ENCODE peak calls at places on chromosomes 5 and 9, in five cellular contexts. One of them, this sample, is unnamed.

GRCh38 chr5:149128023-149128875 is 13.0 kb upstream of the ABLIM3 start:
- DNase-seq in hepatocyte: peak; percentile 58
- DNase-seq in astrocyte of the spinal cord: no peak
- DNase-seq in astrocyte of the hippocampus: peak; percentile 56
- DNase-seq in stimulated activated CD4-positive, alpha-beta T cell treated with anti-CD3 and anti-CD28 coated beads, Interleukin-2, amount 100 ng/mL, for 4 hours: no peak
- DNase-seq in this sample: peak; percentile 20

GRCh38 chr9:6113819-6114218 is 98.4 kb upstream of the RANBP6 start:
- DNase-seq in hepatocyte: no peak
- DNase-seq in astrocyte of the spinal cord: no peak
- DNase-seq in stimulated activated CD4-positive, alpha-beta T cell treated with anti-CD3 and anti-CD28 coated beads, Interleukin-2, amount 100 ng/mL, for 4 hours: no peak
- DNase-seq in astrocyte of the hippocampus: no peak
- DNase-seq in this sample: no peak

GRCh38 chr9:99040911-99041582 is 63.9 kb upstream of the TGFBR1 start:
- DNase-seq in hepatocyte: peak; percentile 45
- DNase-seq in astrocyte of the hippocampus: peak; percentile 73
- DNase-seq in stimulated activated CD4-positive, alpha-beta T cell treated with anti-CD3 and anti-CD28 coated beads, Interleukin-2, amount 100 ng/mL, for 4 hours: no peak
- DNase-seq in astrocyte of the spinal cord: peak; percentile 86
- DNase-seq in this sample: no peak

GRCh38 chr5:57302164-57302563 is 128.3 kb downstream of the GPBP1 start:
- DNase-seq in astrocyte of the hippocampus: peak; percentile 78
- DNase-seq in stimulated activated CD4-positive, alpha-beta T cell treated with anti-CD3 and anti-CD28 coated beads, Interleukin-2, amount 100 ng/mL, for 4 hours: peak; percentile 22
- DNase-seq in hepatocyte: no peak
- DNase-seq in astrocyte of the spinal cord: peak; percentile 71
- DNase-seq in this sample: peak; percentile 64

GRCh38 chr5:78799254-78800017 is 150.9 kb upstream of the LHFPL2 start:
- DNase-seq in hepatocyte: no peak
- DNase-seq in stimulated activated CD4-positive, alpha-beta T cell treated with anti-CD3 and anti-CD28 coated beads, Interleukin-2, amount 100 ng/mL, for 4 hours: no peak
- DNase-seq in astrocyte of the spinal cord: peak; percentile 66
- DNase-seq in astrocyte of the hippocampus: peak; percentile 68
- DNase-seq in this sample: no peak

GRCh38 chr5:98770158-98770910 is 3.1 kb upstream of the RGMB start:
- DNase-seq in hepatocyte: peak; percentile 65
- DNase-seq in astrocyte of the spinal cord: peak; percentile 80
- DNase-seq in stimulated activated CD4-positive, alpha-beta T cell treated with anti-CD3 and anti-CD28 coated beads, Interleukin-2, amount 100 ng/mL, for 4 hours: no peak
- DNase-seq in astrocyte of the hippocampus: peak; percentile 69
- DNase-seq in this sample: peak; percentile 60

GRCh38 chr5:6576861-6577501 is 55.9 kb downstream of the NSUN2 start:
- DNase-seq in hepatocyte: peak; percentile 55
- DNase-seq in astrocyte of the spinal cord: peak; percentile 58
- DNase-seq in astrocyte of the hippocampus: peak; percentile 73
- DNase-seq in stimulated activated CD4-positive, alpha-beta T cell treated with anti-CD3 and anti-CD28 coated beads, Interleukin-2, amount 100 ng/mL, for 4 hours: no peak
- DNase-seq in this sample: no peak

GRCh38 chr9:137027369-137028012 is 546 bp downstream of the ABCA2 start:
- DNase-seq in astrocyte of the spinal cord: no peak
- DNase-seq in astrocyte of the hippocampus: peak; percentile 57
- DNase-seq in stimulated activated CD4-positive, alpha-beta T cell treated with anti-CD3 and anti-CD28 coated beads, Interleukin-2, amount 100 ng/mL, for 4 hours: no peak
- DNase-seq in hepatocyte: peak; percentile 64
- DNase-seq in this sample: no peak

GRCh38 chr5:123035320-123035949 is 1.1 kb downstream of the PPIC start:
- DNase-seq in astrocyte of the spinal cord: peak; percentile 25
- DNase-seq in astrocyte of the hippocampus: peak; percentile 59
- DNase-seq in hepatocyte: peak; percentile 77
- DNase-seq in stimulated activated CD4-positive, alpha-beta T cell treated with anti-CD3 and anti-CD28 coated beads, Interleukin-2, amount 100 ng/mL, for 4 hours: no peak
- DNase-seq in this sample: peak; percentile 63

GRCh38 chr9:136018257-136019031 is 57.3 kb upstream of the UBAC1 start:
- DNase-seq in astrocyte of the spinal cord: no peak
- DNase-seq in astrocyte of the hippocampus: no peak
- DNase-seq in hepatocyte: no peak
- DNase-seq in stimulated activated CD4-positive, alpha-beta T cell treated with anti-CD3 and anti-CD28 coated beads, Interleukin-2, amount 100 ng/mL, for 4 hours: no peak
- DNase-seq in this sample: no peak

GRCh38 chr5:141495456-141495811 is 6.6 kb downstream of the PCDHGC5 start:
- DNase-seq in hepatocyte: no peak
- DNase-seq in astrocyte of the spinal cord: no peak
- DNase-seq in astrocyte of the hippocampus: no peak
- DNase-seq in stimulated activated CD4-positive, alpha-beta T cell treated with anti-CD3 and anti-CD28 coated beads, Interleukin-2, amount 100 ng/mL, for 4 hours: no peak
- DNase-seq in this sample: no peak

GRCh38 chr5:72325566-72326297 is 5.6 kb downstream of the PTCD2 start:
- DNase-seq in hepatocyte: no peak
- DNase-seq in stimulated activated CD4-positive, alpha-beta T cell treated with anti-CD3 and anti-CD28 coated beads, Interleukin-2, amount 100 ng/mL, for 4 hours: no peak
- DNase-seq in astrocyte of the spinal cord: peak; percentile 90
- DNase-seq in astrocyte of the hippocampus: peak; percentile 79
- DNase-seq in this sample: no peak

GRCh38 chr9:27726244-27727141 is 153.2 kb upstream of the C9orf72 start:
- DNase-seq in astrocyte of the spinal cord: peak; percentile 71
- DNase-seq in hepatocyte: peak; percentile 87
- DNase-seq in stimulated activated CD4-positive, alpha-beta T cell treated with anti-CD3 and anti-CD28 coated beads, Interleukin-2, amount 100 ng/mL, for 4 hours: peak; percentile 6
- DNase-seq in astrocyte of the hippocampus: peak; percentile 88
- DNase-seq in this sample: peak; percentile 59

GRCh38 chr5:103336967-103337366 is 78.4 kb downstream of the MACIR start:
- DNase-seq in stimulated activated CD4-positive, alpha-beta T cell treated with anti-CD3 and anti-CD28 coated beads, Interleukin-2, amount 100 ng/mL, for 4 hours: no peak
- DNase-seq in hepatocyte: no peak
- DNase-seq in astrocyte of the spinal cord: no peak
- DNase-seq in astrocyte of the hippocampus: no peak
- DNase-seq in this sample: no peak

GRCh38 chr9:132181796-132182521 is 20.1 kb downstream of the NTNG2 start:
- DNase-seq in astrocyte of the spinal cord: no peak
- DNase-seq in hepatocyte: no peak
- DNase-seq in astrocyte of the hippocampus: peak; percentile 19
- DNase-seq in stimulated activated CD4-positive, alpha-beta T cell treated with anti-CD3 and anti-CD28 coated beads, Interleukin-2, amount 100 ng/mL, for 4 hours: no peak
- DNase-seq in this sample: no peak

GRCh38 chr5:146751054-146751453 is 127.5 kb downstream of the PPP2R2B start:
- DNase-seq in stimulated activated CD4-positive, alpha-beta T cell treated with anti-CD3 and anti-CD28 coated beads, Interleukin-2, amount 100 ng/mL, for 4 hours: no peak
- DNase-seq in astrocyte of the hippocampus: peak; percentile 33
- DNase-seq in astrocyte of the spinal cord: no peak
- DNase-seq in hepatocyte: no peak
- DNase-seq in this sample: no peak

GRCh38 chr5:55360190-55360589 is 52.4 kb downstream of the MTREX start:
- DNase-seq in astrocyte of the spinal cord: no peak
- DNase-seq in astrocyte of the hippocampus: no peak
- DNase-seq in hepatocyte: no peak
- DNase-seq in stimulated activated CD4-positive, alpha-beta T cell treated with anti-CD3 and anti-CD28 coated beads, Interleukin-2, amount 100 ng/mL, for 4 hours: no peak
- DNase-seq in this sample: no peak

GRCh38 chr5:35138232-35138631 is 90.5 kb upstream of the AGXT2 start:
- DNase-seq in hepatocyte: no peak
- DNase-seq in astrocyte of the hippocampus: peak; percentile 29
- DNase-seq in astrocyte of the spinal cord: peak; percentile 52
- DNase-seq in stimulated activated CD4-positive, alpha-beta T cell treated with anti-CD3 and anti-CD28 coated beads, Interleukin-2, amount 100 ng/mL, for 4 hours: no peak
- DNase-seq in this sample: no peak

GRCh38 chr9:87337335-87338074 is 160.2 kb upstream of the DAPK1 start:
- DNase-seq in stimulated activated CD4-positive, alpha-beta T cell treated with anti-CD3 and anti-CD28 coated beads, Interleukin-2, amount 100 ng/mL, for 4 hours: no peak
- DNase-seq in astrocyte of the spinal cord: peak; percentile 40
- DNase-seq in astrocyte of the hippocampus: peak; percentile 76
- DNase-seq in hepatocyte: peak; percentile 19
- DNase-seq in this sample: no peak

GRCh38 chr5:143350790-143351603 is 52.5 kb downstream of the NR3C1 start:
- DNase-seq in hepatocyte: no peak
- DNase-seq in stimulated activated CD4-positive, alpha-beta T cell treated with anti-CD3 and anti-CD28 coated beads, Interleukin-2, amount 100 ng/mL, for 4 hours: no peak
- DNase-seq in astrocyte of the hippocampus: peak; percentile 53
- DNase-seq in astrocyte of the spinal cord: peak; percentile 86
- DNase-seq in this sample: no peak

GRCh38 chr9:115668506-115668905 is 485.1 kb upstream of the PAPPA start:
- DNase-seq in astrocyte of the spinal cord: peak; percentile 85
- DNase-seq in stimulated activated CD4-positive, alpha-beta T cell treated with anti-CD3 and anti-CD28 coated beads, Interleukin-2, amount 100 ng/mL, for 4 hours: no peak
- DNase-seq in hepatocyte: peak; percentile 19
- DNase-seq in astrocyte of the hippocampus: peak; percentile 46
- DNase-seq in this sample: no peak

GRCh38 chr9:77989437-77989836 is 42.2 kb downstream of the GNAQ start:
- DNase-seq in hepatocyte: no peak
- DNase-seq in astrocyte of the spinal cord: no peak
- DNase-seq in stimulated activated CD4-positive, alpha-beta T cell treated with anti-CD3 and anti-CD28 coated beads, Interleukin-2, amount 100 ng/mL, for 4 hours: no peak
- DNase-seq in astrocyte of the hippocampus: no peak
- DNase-seq in this sample: no peak

GRCh38 chr5:169100735-169101075 is 200.2 kb downstream of the SLIT3 start:
- DNase-seq in astrocyte of the spinal cord: peak; percentile 29
- DNase-seq in hepatocyte: no peak
- DNase-seq in astrocyte of the hippocampus: peak; percentile 83
- DNase-seq in stimulated activated CD4-positive, alpha-beta T cell treated with anti-CD3 and anti-CD28 coated beads, Interleukin-2, amount 100 ng/mL, for 4 hours: no peak
- DNase-seq in this sample: no peak

GRCh38 chr5:129460951-129461815 is 1.1 kb downstream of the ADAMTS19 start:
- DNase-seq in stimulated activated CD4-positive, alpha-beta T cell treated with anti-CD3 and anti-CD28 coated beads, Interleukin-2, amount 100 ng/mL, for 4 hours: no peak
- DNase-seq in astrocyte of the hippocampus: peak; percentile 78
- DNase-seq in astrocyte of the spinal cord: peak; percentile 16
- DNase-seq in hepatocyte: peak; percentile 69
- DNase-seq in this sample: peak; percentile 45

GRCh38 chr9:116493183-116493582 is 193.9 kb upstream of the TRIM32 start:
- DNase-seq in stimulated activated CD4-positive, alpha-beta T cell treated with anti-CD3 and anti-CD28 coated beads, Interleukin-2, amount 100 ng/mL, for 4 hours: no peak
- DNase-seq in astrocyte of the hippocampus: no peak
- DNase-seq in hepatocyte: no peak
- DNase-seq in astrocyte of the spinal cord: no peak
- DNase-seq in this sample: no peak

GRCh38 chr5:154002093-154002492 is 36.6 kb downstream of the FAM114A2 start:
- DNase-seq in hepatocyte: no peak
- DNase-seq in stimulated activated CD4-positive, alpha-beta T cell treated with anti-CD3 and anti-CD28 coated beads, Interleukin-2, amount 100 ng/mL, for 4 hours: no peak
- DNase-seq in astrocyte of the spinal cord: peak; percentile 2
- DNase-seq in astrocyte of the hippocampus: no peak
- DNase-seq in this sample: no peak

GRCh38 chr9:596701-597100 is 244.8 kb upstream of the DMRT1 start:
- DNase-seq in stimulated activated CD4-positive, alpha-beta T cell treated with anti-CD3 and anti-CD28 coated beads, Interleukin-2, amount 100 ng/mL, for 4 hours: no peak
- DNase-seq in hepatocyte: no peak
- DNase-seq in astrocyte of the spinal cord: no peak
- DNase-seq in astrocyte of the hippocampus: no peak
- DNase-seq in this sample: no peak

GRCh38 chr5:103369125-103370120 is 110.9 kb downstream of the MACIR start:
- DNase-seq in hepatocyte: no peak
- DNase-seq in stimulated activated CD4-positive, alpha-beta T cell treated with anti-CD3 and anti-CD28 coated beads, Interleukin-2, amount 100 ng/mL, for 4 hours: no peak
- DNase-seq in astrocyte of the hippocampus: no peak
- DNase-seq in astrocyte of the spinal cord: no peak
- DNase-seq in this sample: no peak

This sample was measured in transverse colon.